ENCODE peak calls at places on chromosomes 2 and 18, in seven cellular contexts. B, S, R, A, J, E and Z are unnamed samples.

GRCh38 chr2:28273751-28274150 is 118.9 kb upstream of the FOSL2 start:
- DNase-seq in B (no peak), S (no peak), R (no peak), A (no peak), J (no peak), E (no peak), Z (no peak)

GRCh38 chr2:178008636-178009289 is 63.8 kb downstream of the PDE11A start:
- DNase-seq in B (no peak), S (no peak), R (peak), A (no peak), J (no peak), E (no peak), Z (no peak)

GRCh38 chr2:191226196-191226595 is 19.0 kb upstream of the MYO1B start:
- DNase-seq in B (no peak), S (no peak), R (peak), A (no peak), J (no peak), E (no peak), Z (no peak)

GRCh38 chr2:199747427-199747826 is 103.6 kb downstream of the FTCDNL1 start:
- DNase-seq in B (no peak), S (no peak), R (no peak), A (no peak), J (no peak), E (no peak), Z (no peak)

GRCh38 chr2:39688181-39688580 is 22.5 kb downstream of the TMEM178A start:
- DNase-seq in B (no peak), S (peak), R (no peak), A (no peak), J (no peak), E (no peak), Z (no peak)

GRCh38 chr2:167438206-167438605 is 549.9 kb downstream of the XIRP2 start:
- DNase-seq in B (peak), S (peak), R (peak), A (no peak), J (no peak), E (no peak), Z (no peak)

GRCh38 chr2:126480033-126480432 is 175.9 kb upstream of the GYPC start:
- DNase-seq in B (no peak), S (no peak), R (no peak), A (no peak), J (no peak), E (no peak), Z (no peak)

GRCh38 chr2:74481961-74482800 is 617 bp downstream of the CCDC142 start:
- DNase-seq in B (peak), S (peak), R (no peak), A (no peak), J (peak), E (peak), Z (no peak)

GRCh38 chr18:46623541-46623940 is 33.5 kb downstream of the LOXHD1 start:
- DNase-seq in B (no peak), S (no peak), R (no peak), A (no peak), J (peak), E (no peak), Z (no peak)

GRCh38 chr2:17136231-17136630 is 382.0 kb downstream of the RAD51AP2 start:
- DNase-seq in B (no peak), S (no peak), R (no peak), A (no peak), J (no peak), E (no peak), Z (no peak)

GRCh38 chr2:201855356-201855755 is 49.0 kb downstream of the CDK15 start:
- DNase-seq in B (peak), S (no peak), R (peak), A (no peak), J (no peak), E (no peak), Z (no peak)

GRCh38 chr2:121073320-121074210 is 211.4 kb downstream of the TFCP2L1 start:
- DNase-seq in B (peak), S (no peak), R (no peak), A (no peak), J (no peak), E (no peak), Z (no peak)

GRCh38 chr2:27133195-27133875 is 1.1 kb downstream of the PREB start:
- DNase-seq in B (no peak), S (no peak), R (no peak), A (no peak), J (no peak), E (no peak), Z (no peak)

GRCh38 chr2:168912466-168913170 is 11.5 kb downstream of the G6PC2 start:
- DNase-seq in B (peak), S (peak), R (peak), A (no peak), J (peak), E (peak), Z (peak)

GRCh38 chr2:241833101-241833937 is 24.3 kb downstream of the NEU4 start:
- DNase-seq in B (no peak), S (peak), R (peak), A (no peak), J (no peak), E (no peak), Z (no peak)

GRCh38 chr18:7902399-7902839 is 335.3 kb downstream of the PTPRM start:
- DNase-seq in B (peak), S (no peak), R (peak), A (no peak), J (no peak), E (peak), Z (no peak)

GRCh38 chr2:140863713-140864112 is 1267.1 kb downstream of the LRP1B start:
- DNase-seq in B (peak), S (peak), R (peak), A (peak), J (no peak), E (peak), Z (no peak)

GRCh38 chr2:235706496-235706895 is 212.7 kb downstream of the AGAP1 start:
- DNase-seq in B (no peak), S (no peak), R (no peak), A (no peak), J (no peak), E (no peak), Z (no peak)
- H3K18ac ChIP-seq in B (no peak), S (no peak), R (no peak), A (no peak), J (no peak), E (no peak), Z (no peak)

DNA sequence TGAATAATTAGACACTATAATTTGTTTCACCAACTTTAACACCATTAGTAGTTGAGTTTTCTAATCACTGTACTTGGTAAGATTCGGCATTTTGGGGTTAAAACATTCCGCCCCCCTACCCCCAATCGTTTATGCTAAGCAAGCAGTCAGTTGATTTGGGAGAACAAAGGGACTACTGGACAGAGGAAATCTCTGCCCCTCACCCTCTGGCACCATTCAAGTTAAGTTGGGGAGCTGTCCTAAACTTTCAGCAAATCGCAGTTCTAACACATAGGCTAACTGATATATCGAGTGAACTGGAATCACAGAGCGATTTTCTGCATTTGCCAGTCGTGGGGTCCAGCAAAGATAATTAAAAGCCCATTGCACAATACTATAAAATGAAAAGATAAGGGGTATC is 5.6 kb downstream of the KLF7 start:
- DNase-seq in B (no peak), S (no peak), R (peak), A (no peak), J (no peak), E (no peak), Z (no peak)
- H2BK120ac ChIP-seq in B (no peak), S (no peak), R (no peak), A (no peak), J (no peak), E (no peak), Z (no peak)

GRCh38 chr2:232593931-232594330 is 39.5 kb upstream of the EFHD1 start:
- DNase-seq in B (no peak), S (no peak), R (no peak), A (no peak), J (no peak), E (no peak), Z (no peak)
- H3K18ac ChIP-seq in B (no peak), S (no peak), R (no peak), A (peak), J (no peak), E (no peak), Z (no peak)

DNA sequence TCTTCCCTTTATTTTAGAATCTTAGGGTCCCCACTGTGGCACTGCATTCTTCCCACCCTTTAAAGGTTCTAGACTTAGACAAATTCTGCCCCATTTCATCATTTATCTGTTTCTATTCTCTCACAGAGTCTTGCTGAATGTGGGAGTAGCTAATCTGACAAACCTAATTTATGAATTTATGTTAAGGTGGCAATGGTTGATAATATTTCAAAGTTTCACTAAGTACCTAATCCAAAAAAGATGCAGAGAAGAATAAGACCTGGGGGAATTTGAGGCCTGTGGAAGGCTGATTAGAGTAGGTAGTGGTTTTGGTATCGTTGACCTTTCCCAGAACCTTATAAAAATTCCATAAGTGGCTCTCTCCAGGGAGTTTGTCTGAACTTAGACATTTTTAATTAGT is 18.0 kb downstream of the KCNE4 start:
- DNase-seq in B (no peak), S (no peak), R (no peak), A (no peak), J (no peak), E (no peak), Z (no peak)
- H2BK120ac ChIP-seq in B (no peak), S (no peak), R (no peak), A (no peak), J (no peak), E (no peak), Z (no peak)